ENCODE peak calls at places on chromosomes 1 and 21, in nine cellular contexts. I is CD4-positive, alpha-beta memory T cell; X is right cardiac atrium; W is brain microvascular endothelial cell; J is substantia nigra; B is keratinocyte; V is uterus; K is DMS79 treated with DMSO at 0.1 percent for 48 hours; P is GM04504. D is an unnamed sample.

GRCh38 chr1:40185951-40186864 is 25.0 kb downstream of the RLF start:
- DNase-seq in I (no peak), X (no peak), W (peak; percentile 71), J (no peak), B (peak; percentile 13), V (no peak), K (no peak), P (peak; percentile 5), D (no peak)

GRCh38 chr1:46394872-46395465 is 852 bp downstream of the FAAH start:
- DNase-seq in I (no peak), X (peak; percentile 73), W (no peak), J (peak; percentile 64), B (no peak), V (peak; percentile 25), K (peak; percentile 73), P (no peak), D (no peak)

GRCh38 chr21:25080161-25080560 is 527.1 kb downstream of the MRPL39 start:
- DNase-seq in I (no peak), X (no peak), W (no peak), J (no peak), B (no peak), V (no peak), K (no peak), P (peak; percentile 42), D (no peak)

GRCh38 chr1:244953865-244954264 is 89.5 kb upstream of the HNRNPU start:
- DNase-seq in I (no peak), X (no peak), W (no peak), J (no peak), B (no peak), V (no peak), K (no peak), P (no peak), D (no peak)

GRCh38 chr1:225597926-225598575 is 54.9 kb downstream of the ENAH start:
- DNase-seq in I (no peak), X (no peak), W (no peak), J (no peak), B (no peak), V (no peak), K (no peak), P (no peak), D (no peak)

GRCh38 chr21:41410361-41410760 is 15.7 kb upstream of the MX1 start:
- DNase-seq in I (no peak), X (no peak), W (no peak), J (no peak), B (no peak), V (no peak), K (no peak), P (no peak), D (no peak)

GRCh38 chr1:78096976-78097375 is 51.2 kb downstream of the GIPC2 start:
- DNase-seq in I (no peak), X (no peak), W (no peak), J (peak; percentile 6), B (no peak), V (no peak), K (no peak), P (no peak), D (no peak)

GRCh38 chr1:47231314-47232186 is 475 bp downstream of the TAL1 start:
- DNase-seq in I (peak; percentile 22), X (peak; percentile 72), W (peak; percentile 14), J (peak; percentile 30), B (no peak), V (no peak), K (peak; percentile 47), P (peak; percentile 8), D (no peak)

GRCh38 chr1:45974541-45975269 is 157.7 kb downstream of the PIK3R3 start:
- DNase-seq in I (no peak), X (no peak), W (no peak), J (no peak), B (peak; percentile 28), V (no peak), K (peak; percentile 66), P (no peak), D (no peak)

GRCh38 chr1:41534181-41535076 is 49.9 kb upstream of the EDN2 start:
- DNase-seq in I (no peak), X (peak; percentile 31), W (no peak), J (no peak), B (no peak), V (peak; percentile 4), K (no peak), P (no peak), D (no peak)

GRCh38 chr1:7298145-7298544 is 473.0 kb upstream of the VAMP3 start:
- DNase-seq in I (no peak), X (no peak), W (no peak), J (no peak), B (no peak), V (no peak), K (no peak), P (no peak), D (no peak)

GRCh38 chr21:41598561-41599511 is 90.9 kb upstream of the TMPRSS2 start:
- DNase-seq in I (no peak), X (no peak), W (no peak), J (no peak), B (no peak), V (no peak), K (no peak), P (no peak), D (no peak)

GRCh38 chr21:35294231-35294898 is 245.3 kb upstream of the RUNX1 start:
- DNase-seq in I (no peak), X (no peak), W (no peak), J (no peak), B (peak; percentile 21), V (no peak), K (peak; percentile 70), P (no peak), D (no peak)

GRCh38 chr1:198232940-198233675 is 76.3 kb downstream of the NEK7 start:
- DNase-seq in I (no peak), X (no peak), W (no peak), J (no peak), B (no peak), V (no peak), K (no peak), P (no peak), D (no peak)